ENCODE peak calls at places on chromosomes 13 and 19, in seven cellular contexts. H is GM10248, R is Caco-2, X is BE2C, O is tibial artery, W is psoas muscle, Q is H9. M is an unnamed sample.

GRCh38 chr13:60795219-60795618 is 398.2 kb downstream of the TDRD3 start:
- DNase-seq in H (no peak), W (no peak), R (no peak), O (no peak), Q (no peak), X (no peak), M (no peak)

GRCh38 chr13:109712187-109712601 is 74.2 kb downstream of the IRS2 start:
- DNase-seq in W (no peak), O (no peak), X (no peak), H (no peak), Q (no peak), R (peak), M (no peak)

GRCh38 chr19:48638831-48639381 is 1.7 kb upstream of the DBP start:
- DNase-seq in W (no peak), Q (peak), X (peak), R (peak), O (peak), H (no peak), M (no peak)

GRCh38 chr19:45047188-45047797 is 8.4 kb downstream of the CLASRP start:
- DNase-seq in X (no peak), R (no peak), W (no peak), O (no peak), H (peak), Q (no peak), M (no peak)

GRCh38 chr19:38145627-38146026 is 78.4 kb downstream of the DPF1 start:
- DNase-seq in Q (no peak), W (no peak), H (no peak), R (no peak), X (no peak), O (no peak), M (no peak)

GRCh38 chr19:2081873-2082810 is 14.0 kb downstream of the MOB3A start:
- DNase-seq in O (no peak), W (no peak), H (peak), X (no peak), Q (no peak), R (no peak), M (no peak)

GRCh38 chr19:37817180-37817911 is 38.0 kb upstream of the ZNF573 start:
- DNase-seq in H (peak), X (peak), R (no peak), W (peak), O (peak), Q (peak), M (no peak)

GRCh38 chr19:33405491-33406461 is 32.3 kb downstream of the CEBPG start:
- DNase-seq in Q (no peak), W (no peak), H (peak), R (no peak), X (peak), O (peak), M (no peak)

GRCh38 chr13:114225610-114226009 is 9.1 kb upstream of the CDC16 start:
- DNase-seq in X (no peak), W (no peak), R (no peak), Q (no peak), O (no peak), H (no peak), M (no peak)

GRCh38 chr13:107339209-107339608 is 771.3 kb upstream of the ARGLU1 start:
- DNase-seq in Q (no peak), R (no peak), H (no peak), X (no peak), W (no peak), O (no peak), M (no peak)

GRCh38 chr13:102234618-102235017 is 167.2 kb downstream of the FGF14 start:
- DNase-seq in R (no peak), H (no peak), Q (no peak), O (no peak), X (no peak), W (no peak), M (no peak)

GRCh38 chr13:95420501-95420900 is 119.2 kb upstream of the ABCC4 start:
- DNase-seq in O (no peak), H (no peak), Q (no peak), X (no peak), R (no peak), W (no peak), M (no peak)

GRCh38 chr19:51093066-51093465 is 10.4 kb upstream of the KLK14 start:
- DNase-seq in Q (no peak), R (no peak), X (no peak), W (no peak), H (no peak), O (no peak), M (no peak)

GRCh38 chr13:76637651-76638111 is 248.5 kb downstream of the KCTD12 start:
- DNase-seq in X (no peak), W (no peak), H (no peak), R (no peak), Q (no peak), O (no peak), M (peak)

GRCh38 chr13:60426075-60426474 is 29.1 kb downstream of the TDRD3 start:
- DNase-seq in W (no peak), H (no peak), R (no peak), O (no peak), Q (no peak), X (no peak), M (no peak)

GRCh38 chr13:40993987-40994386 is 25.1 kb downstream of the ELF1 start:
- DNase-seq in O (no peak), Q (peak), W (no peak), X (no peak), R (peak), H (no peak), M (no peak)

GRCh38 chr13:40995997-40996396 is 23.1 kb downstream of the ELF1 start:
- DNase-seq in W (no peak), Q (no peak), O (no peak), X (no peak), H (no peak), R (no peak), M (no peak)

GRCh38 chr13:40993119-40993518 is 26.0 kb downstream of the ELF1 start:
- DNase-seq in W (no peak), X (no peak), R (no peak), H (no peak), Q (peak), O (no peak), M (no peak)

GRCh38 chr13:40994581-40995230 is 24.4 kb downstream of the ELF1 start:
- DNase-seq in R (no peak), O (no peak), X (no peak), W (no peak), H (peak), Q (no peak), M (no peak)

GRCh38 chr13:40992678-40993077 is 26.4 kb downstream of the ELF1 start:
- DNase-seq in Q (no peak), O (no peak), X (no peak), H (no peak), W (no peak), R (no peak), M (no peak)
- TF ChIP-seq CTCF in Q (peak), O (no peak), X (peak), H (peak), W (no peak), R (no peak), M (no peak)

DNA sequence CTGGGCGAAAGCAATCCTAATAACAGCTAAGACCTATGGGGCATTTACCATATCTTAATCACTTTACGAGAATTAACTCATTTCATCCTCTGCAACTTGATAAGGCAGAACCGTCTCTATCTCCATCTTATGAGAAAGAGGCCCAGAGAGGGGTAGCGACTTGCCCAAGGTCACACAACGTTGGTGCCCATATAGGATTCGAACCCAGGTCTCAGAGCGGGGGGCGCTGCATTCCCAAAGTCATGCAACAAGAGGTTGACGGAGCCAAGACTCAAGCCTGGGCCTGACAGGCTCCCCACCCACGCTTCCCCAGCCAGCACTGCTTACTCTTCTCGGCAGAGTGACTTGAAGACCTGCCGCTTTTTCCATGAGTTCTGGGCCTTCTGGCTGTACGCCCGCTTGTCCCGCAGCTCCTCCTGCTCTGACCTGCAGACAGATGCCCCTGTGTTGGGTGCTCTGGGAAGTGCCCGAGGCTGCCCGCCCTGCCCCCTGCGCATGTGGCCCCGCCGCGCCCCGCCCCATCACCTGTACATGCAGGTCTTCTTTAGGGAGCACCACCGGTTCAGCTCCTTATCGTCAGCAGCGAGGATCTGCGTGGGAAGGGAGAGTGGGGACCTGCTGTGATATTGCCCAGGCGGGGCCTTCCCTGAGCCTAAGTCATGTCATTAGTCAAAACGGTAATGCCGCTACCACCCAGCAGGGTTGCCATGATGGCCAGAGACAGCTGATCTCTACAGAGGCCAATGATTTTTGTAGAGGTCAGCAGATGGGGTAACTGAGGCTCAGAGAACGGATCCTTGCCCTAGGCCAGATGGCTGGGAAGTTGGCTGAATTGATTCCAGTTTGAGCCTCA is 10.8 kb downstream of the KRI1 start:
- DNase-seq in W (no peak), O (no peak), X (no peak), Q (no peak), R (no peak), H (no peak), M (no peak)
- TF ChIP-seq CTCF in W (no peak), O (no peak), X (peak), Q (peak), R (no peak), H (no peak), M (peak)

DNA sequence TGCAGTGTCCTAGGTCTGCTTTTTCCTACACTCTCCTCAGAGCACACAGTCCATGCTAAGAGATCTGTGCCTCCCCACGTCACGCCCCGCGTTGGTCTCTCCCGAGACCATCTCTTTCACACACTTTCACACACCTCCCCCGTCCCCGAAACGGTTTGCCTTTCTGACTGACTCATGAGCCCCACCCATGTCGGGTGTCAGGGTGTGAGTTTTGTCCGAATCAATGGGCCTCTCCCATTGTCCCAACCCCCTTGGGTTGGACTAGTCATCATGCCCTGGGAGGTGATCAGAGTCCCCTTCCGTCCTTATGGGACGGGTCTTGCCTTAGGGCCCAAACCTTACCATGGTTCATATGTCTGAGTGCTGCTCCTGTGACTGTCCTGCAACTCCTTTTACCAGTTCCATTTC is 214.0 kb upstream of the HTR2A start:
- DNase-seq in H (no peak), Q (no peak), X (no peak), R (no peak), W (no peak), O (no peak), M (no peak)
- TF ChIP-seq CTCF in H (no peak), Q (no peak), X (no peak), R (no peak), W (no peak), O (no peak), M (no peak)

GRCh38 chr19:3986260-3987041 is 1.2 kb upstream of the EEF2 start:
- DNase-seq in O (no peak), R (peak), X (peak), Q (peak), W (peak), H (peak), M (peak)

GRCh38 chr19:3984584-3984907 is 717 bp downstream of the EEF2 start:
- DNase-seq in R (no peak), X (no peak), W (no peak), Q (no peak), O (no peak), H (no peak), M (no peak)

GRCh38 chr19:3983936-3984583 is 1.2 kb downstream of the EEF2 start:
- DNase-seq in H (no peak), R (no peak), W (peak), O (peak), X (no peak), Q (peak), M (no peak)

GRCh38 chr19:3985643-3986259 is 488 bp upstream of the EEF2 start:
- DNase-seq in X (no peak), Q (no peak), H (no peak), W (no peak), R (no peak), O (no peak), M (no peak)

GRCh38 chr19:3984908-3985642 is at the start of gene EEF2:
- DNase-seq in X (peak), H (peak), R (peak), W (peak), Q (peak), O (peak), M (peak)
- TF ChIP-seq CTCF in X (no peak), H (no peak), R (no peak), W (no peak), Q (no peak), O (no peak), M (no peak)

GRCh38 chr13:20711301-20712044 is 8.0 kb downstream of the IL17D start:
- DNase-seq in W (no peak), O (peak), Q (peak), R (no peak), H (no peak), X (no peak), M (no peak)
- TF ChIP-seq CTCF in W (no peak), O (no peak), Q (peak), R (no peak), H (no peak), X (no peak), M (peak)

M was measured in HFFc6.